ENCODE peak calls at places on chromosomes 5 and 9, in five cellular contexts. S, B, R, A and V are unnamed samples.

GRCh38 chr5:139807647-139808030 is 12.0 kb downstream of the PSD2 start:
- DNase-seq in B (no peak), S (no peak), A (no peak), R (no peak), V (no peak)

GRCh38 chr5:93598997-93599371 is 16.0 kb downstream of the NR2F1 start:
- DNase-seq in B (no peak), R (no peak), S (no peak), A (no peak), V (no peak)

GRCh38 chr5:150507283-150508020 is 479 bp upstream of the NDST1 start:
- DNase-seq in S (no peak), A (no peak), R (no peak), B (no peak), V (peak; percentile 88)

GRCh38 chr9:91047529-91047928 is 245.9 kb downstream of the SYK start:
- DNase-seq in R (no peak), B (no peak), S (no peak), A (peak; percentile 50), V (peak; percentile 20)

GRCh38 chr9:123997665-123998277 is 13.8 kb upstream of the LHX2 start:
- DNase-seq in A (no peak), R (peak; percentile 39), B (no peak), S (peak; percentile 41), V (no peak)

GRCh38 chr5:151027961-151028479 is 7.6 kb downstream of the GPX3 start:
- DNase-seq in B (no peak), S (no peak), R (no peak), A (no peak), V (no peak)

GRCh38 chr5:94689871-94690270 is 71.4 kb downstream of the SLF1 start:
- DNase-seq in A (no peak), S (no peak), R (no peak), B (no peak), V (no peak)

GRCh38 chr9:33794560-33794959 is 801 bp upstream of the PRSS3 start:
- DNase-seq in R (no peak), A (no peak), S (no peak), B (no peak), V (no peak)

GRCh38 chr5:110386782-110387181 is 339.7 kb downstream of the TMEM232 start:
- DNase-seq in S (no peak), B (no peak), A (no peak), R (no peak), V (no peak)

GRCh38 chr5:146640285-146640896 is 124.4 kb upstream of the GPR151 start:
- DNase-seq in A (no peak), S (no peak), R (no peak), B (no peak), V (no peak)

GRCh38 chr9:19085295-19085694 is 17.4 kb downstream of the HAUS6 start:
- DNase-seq in S (peak; percentile 7), A (no peak), B (no peak), R (no peak), V (peak; percentile 46)

GRCh38 chr5:43560128-43560527 is 3.3 kb upstream of the PAIP1 start:
- DNase-seq in R (no peak), B (no peak), A (no peak), S (peak; percentile 53), V (no peak)

GRCh38 chr5:113489299-113489698 is 1.0 kb upstream of the MCC start:
- DNase-seq in B (no peak), R (peak; percentile 62), S (peak; percentile 98), A (peak; percentile 74), V (peak; percentile 10)

GRCh38 chr5:1779021-1779680 is 20.5 kb downstream of the MRPL36 start:
- DNase-seq in S (no peak), B (peak; percentile 24), A (no peak), R (no peak), V (no peak)

GRCh38 chr5:159444441-159445082 is 114.3 kb upstream of the IL12B start:
- DNase-seq in B (no peak), R (no peak), A (peak; percentile 10), S (peak; percentile 76), V (peak; percentile 5)

GRCh38 chr9:89437772-89438171 is 60.1 kb downstream of the SEMA4D start:
- DNase-seq in B (no peak), A (no peak), S (no peak), R (no peak), V (no peak)
- H3K27ac ChIP-seq in B (no peak overlapping the region), A (no peak overlapping the region), S (no peak overlapping the region), R (no peak overlapping the region), V (no peak overlapping the region)

DNA sequence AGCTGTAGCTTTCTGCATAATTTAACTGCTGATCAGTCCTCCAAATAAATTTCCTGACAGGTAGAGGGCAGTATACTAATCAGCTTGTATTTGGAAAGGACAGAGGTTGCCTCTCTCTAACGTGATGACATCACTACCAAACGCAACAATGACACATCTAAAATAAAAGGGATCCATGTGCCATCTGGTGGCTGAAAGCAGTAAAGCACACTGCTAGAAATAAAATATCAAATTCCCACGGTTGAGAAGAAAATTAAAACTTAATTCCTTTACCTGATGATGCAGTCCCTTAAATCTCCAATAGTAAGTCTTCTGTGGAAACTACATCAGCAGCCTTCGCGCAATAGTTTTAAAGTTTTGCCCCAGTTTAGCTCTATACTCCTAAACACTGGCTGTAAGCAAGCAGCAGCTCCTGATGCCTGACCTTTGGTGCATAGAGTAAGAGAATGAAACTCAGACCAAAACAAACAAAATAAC is 54.5 kb downstream of the DIAPH1 start:
- DNase-seq in A (peak; percentile 69), R (peak; percentile 73), S (peak; percentile 97), B (no peak), V (peak; percentile 89)
- H3K4me3 ChIP-seq in A (no peak overlapping the region), R (no peak overlapping the region), S (no peak overlapping the region), B (no peak overlapping the region), V (no peak overlapping the region)

GRCh38 chr9:2630158-2630557 is 8.6 kb downstream of the VLDLR start:
- DNase-seq in A (no peak), S (no peak), R (no peak), B (no peak), V (no peak)
- H3K4me1 ChIP-seq in A (peaks cover 9% of the 10 kb centered on the region), S (peaks cover 54% of the 10 kb centered on the region), R (peaks cover 6% of the 10 kb centered on the region), B (no peaks in the 10 kb centered on the region), V (no peaks in the 10 kb centered on the region)

DNA sequence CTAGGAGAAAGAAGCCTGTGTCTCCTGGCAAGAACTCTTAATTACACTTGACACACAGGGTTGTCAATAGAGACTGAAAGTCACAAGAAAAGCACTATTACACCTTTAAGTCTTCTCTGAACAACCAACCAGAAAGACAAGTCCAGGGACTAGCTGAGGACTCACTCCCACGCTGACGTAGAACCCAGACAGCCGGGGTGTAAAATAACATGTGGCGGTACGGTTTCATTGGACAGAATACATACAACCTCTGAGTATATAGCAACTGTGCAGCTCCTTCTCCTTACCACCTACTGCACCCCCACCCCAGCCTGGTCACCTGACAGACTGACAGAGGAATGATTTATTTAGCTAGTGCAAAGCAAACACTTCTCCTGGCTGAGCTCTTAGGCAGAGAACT is 103.4 kb upstream of the RASEF start:
- DNase-seq in S (no peak), R (peak; percentile 69), A (no peak), B (peak; percentile 53), V (peak; percentile 20)
- H3K27ac ChIP-seq in S (no peak overlapping the region), R (peak overlapping the region; percentile 79), A (no peak overlapping the region), B (peak overlapping the region; percentile 23), V (no peak overlapping the region)

DNA sequence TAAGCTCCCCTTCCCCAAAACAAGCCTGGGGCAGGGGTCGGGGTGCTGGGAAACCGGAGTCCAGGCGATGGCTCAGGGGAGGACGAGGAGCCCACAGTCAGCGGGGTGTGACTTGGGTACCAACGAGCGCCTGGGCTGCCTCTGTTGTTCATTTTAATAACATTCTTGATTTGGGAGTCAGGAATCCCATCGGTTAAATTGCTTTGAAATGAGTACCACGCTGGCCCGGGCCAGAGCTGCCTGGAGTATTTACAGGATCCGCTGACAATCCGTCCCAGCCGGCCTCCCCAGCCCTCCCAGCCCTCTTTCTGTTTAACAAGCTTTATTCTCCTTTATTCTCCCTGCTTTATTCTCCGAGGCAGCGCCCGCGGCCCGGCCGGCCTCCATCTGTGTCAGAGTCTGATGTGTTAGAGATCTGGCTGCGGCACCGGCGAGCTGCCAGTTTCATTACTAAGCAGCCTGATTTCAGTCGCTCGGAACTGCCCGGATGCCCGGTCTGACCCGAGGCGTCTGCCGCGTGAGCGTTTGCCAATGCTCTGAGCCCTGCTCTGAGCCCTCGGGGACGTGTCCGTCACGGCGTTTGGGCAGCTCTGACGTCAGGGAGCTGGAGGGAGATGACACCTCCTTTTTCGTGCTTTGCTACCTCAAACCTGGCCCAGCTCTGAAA is 16.5 kb upstream of the QRFP start:
- DNase-seq in B (no peak), S (peak; percentile 59), R (no peak), A (no peak), V (no peak)
- H3K4me3 ChIP-seq in B (no peak overlapping the region), S (no peak overlapping the region), R (no peak overlapping the region), A (no peak overlapping the region), V (no peak overlapping the region)

DNA sequence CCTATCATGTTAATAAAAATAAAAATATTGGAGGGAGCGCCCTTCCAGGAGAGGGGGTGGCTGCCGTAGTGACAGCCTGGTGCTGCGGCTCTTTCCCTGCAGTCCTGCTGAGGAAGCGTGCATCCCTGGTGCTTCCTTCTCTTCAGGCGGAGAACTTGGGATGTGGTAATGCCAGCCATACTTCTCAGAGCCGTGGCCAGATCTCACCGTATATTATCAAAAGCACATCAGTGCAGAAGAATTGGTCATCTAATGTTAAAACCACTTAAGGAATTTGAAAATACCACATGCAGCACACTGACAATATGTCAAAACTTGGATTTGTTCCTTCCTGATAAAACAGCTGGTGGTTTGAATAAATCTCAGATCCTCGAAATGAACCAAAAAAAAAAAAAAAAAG is 17.7 kb downstream of the C9orf40 start:
- DNase-seq in B (no peak), S (no peak), A (no peak), R (no peak), V (no peak)
- H3K4me1 ChIP-seq in B (no peaks in the 10 kb centered on the region), S (no peaks in the 10 kb centered on the region), A (no peaks in the 10 kb centered on the region), R (no peaks in the 10 kb centered on the region), V (no peaks in the 10 kb centered on the region)

GRCh38 chr5:157178961-157179360 is 1.7 kb upstream of the ITK start:
- DNase-seq in A (no peak), B (no peak), R (no peak), S (no peak), V (no peak)
- H3K27ac ChIP-seq in A (peak overlapping the region; percentile 97), B (no peak overlapping the region), R (no peak overlapping the region), S (no peak overlapping the region), V (peak overlapping the region; percentile 68)

GRCh38 chr5:79475174-79475466 is 38.8 kb downstream of the HOMER1 start:
- DNase-seq in A (no peak), S (no peak), B (no peak), R (no peak), V (no peak)

GRCh38 chr5:79474416-79475173 is 39.3 kb downstream of the HOMER1 start:
- DNase-seq in A (no peak), S (no peak), R (no peak), B (no peak), V (no peak)

GRCh38 chr5:79471556-79471955 is 42.4 kb downstream of the HOMER1 start:
- DNase-seq in A (no peak), B (no peak), S (no peak), R (no peak), V (no peak)
- H3K4me3 ChIP-seq in A (no peak overlapping the region), B (no peak overlapping the region), S (no peak overlapping the region), R (no peak overlapping the region), V (no peak overlapping the region)